ENCODE peak calls at places on chromosomes 2 and 18, in five cellular contexts. One of them, this sample, is unnamed. For H3K4me1, the result is how much of the 10 kb centered on the place peaks cover.

GRCh38 chr2:235639387-235639786 is 145.5 kb downstream of the AGAP1 start:
- DNase-seq in small intestine: no peak
- DNase-seq in neuronal stem cell: no peak
- DNase-seq in lower lobe of right lung: no peak
- DNase-seq in CD4-positive, CD25-positive, alpha-beta regulatory T cell: no peak
- DNase-seq in this sample: no peak

GRCh38 chr2:179862898-179863458 is 1.6 kb upstream of the ZNF385B start:
- DNase-seq in lower lobe of right lung: no peak
- DNase-seq in neuronal stem cell: no peak
- DNase-seq in small intestine: no peak
- DNase-seq in CD4-positive, CD25-positive, alpha-beta regulatory T cell: no peak
- DNase-seq in this sample: no peak

GRCh38 chr2:33836628-33837027 is 237.5 kb upstream of the FAM98A start:
- DNase-seq in lower lobe of right lung: no peak
- DNase-seq in CD4-positive, CD25-positive, alpha-beta regulatory T cell: no peak
- DNase-seq in neuronal stem cell: no peak
- DNase-seq in small intestine: no peak
- DNase-seq in this sample: no peak

GRCh38 chr2:56450083-56450482 is 266.3 kb downstream of the CCDC85A start:
- DNase-seq in lower lobe of right lung: no peak
- DNase-seq in small intestine: no peak
- DNase-seq in CD4-positive, CD25-positive, alpha-beta regulatory T cell: no peak
- DNase-seq in neuronal stem cell: no peak
- DNase-seq in this sample: no peak

GRCh38 chr2:222142027-222142426 is 156.8 kb downstream of the PAX3 start:
- DNase-seq in lower lobe of right lung: no peak
- DNase-seq in neuronal stem cell: no peak
- DNase-seq in small intestine: no peak
- DNase-seq in CD4-positive, CD25-positive, alpha-beta regulatory T cell: no peak
- DNase-seq in this sample: no peak

GRCh38 chr18:63578357-63578958 is 8.7 kb upstream of the SERPINB13 start:
- DNase-seq in neuronal stem cell: peak
- DNase-seq in CD4-positive, CD25-positive, alpha-beta regulatory T cell: no peak
- DNase-seq in lower lobe of right lung: no peak
- DNase-seq in small intestine: peak
- DNase-seq in this sample: peak

GRCh38 chr2:6913415-6914157 is 3.6 kb upstream of the RNF144A start:
- DNase-seq in lower lobe of right lung: no peak
- DNase-seq in CD4-positive, CD25-positive, alpha-beta regulatory T cell: peak
- DNase-seq in small intestine: no peak
- DNase-seq in neuronal stem cell: no peak
- DNase-seq in this sample: no peak

GRCh38 chr2:119338826-119339561 is 27.6 kb downstream of the C2orf76 start:
- DNase-seq in CD4-positive, CD25-positive, alpha-beta regulatory T cell: peak
- DNase-seq in lower lobe of right lung: peak
- DNase-seq in neuronal stem cell: no peak
- DNase-seq in small intestine: peak
- DNase-seq in this sample: no peak

GRCh38 chr2:159150208-159150607 is 136.3 kb downstream of the WDSUB1 start:
- DNase-seq in CD4-positive, CD25-positive, alpha-beta regulatory T cell: no peak
- DNase-seq in lower lobe of right lung: no peak
- DNase-seq in small intestine: no peak
- DNase-seq in neuronal stem cell: peak
- DNase-seq in this sample: no peak

GRCh38 chr18:39966275-39966674 is 1988.8 kb upstream of the PIK3C3 start:
- DNase-seq in CD4-positive, CD25-positive, alpha-beta regulatory T cell: no peak
- DNase-seq in neuronal stem cell: no peak
- DNase-seq in small intestine: no peak
- DNase-seq in lower lobe of right lung: no peak
- DNase-seq in this sample: no peak

GRCh38 chr2:135573620-135574019 is 42.3 kb downstream of the R3HDM1 start:
- DNase-seq in CD4-positive, CD25-positive, alpha-beta regulatory T cell: no peak
- DNase-seq in lower lobe of right lung: no peak
- DNase-seq in small intestine: no peak
- DNase-seq in neuronal stem cell: no peak
- DNase-seq in this sample: no peak

GRCh38 chr2:44135771-44136170 is 32.9 kb upstream of the PPM1B start:
- DNase-seq in neuronal stem cell: no peak
- DNase-seq in small intestine: no peak
- DNase-seq in lower lobe of right lung: no peak
- DNase-seq in CD4-positive, CD25-positive, alpha-beta regulatory T cell: no peak
- DNase-seq in this sample: no peak

GRCh38 chr2:148391324-148391723 is 253.2 kb upstream of the EPC2 start:
- DNase-seq in small intestine: no peak
- DNase-seq in CD4-positive, CD25-positive, alpha-beta regulatory T cell: no peak
- DNase-seq in neuronal stem cell: no peak
- DNase-seq in lower lobe of right lung: no peak
- DNase-seq in this sample: peak

GRCh38 chr2:100350661-100351185 is 28.4 kb upstream of the LONRF2 start:
- DNase-seq in small intestine: no peak
- DNase-seq in neuronal stem cell: no peak
- DNase-seq in CD4-positive, CD25-positive, alpha-beta regulatory T cell: no peak
- DNase-seq in lower lobe of right lung: no peak
- DNase-seq in this sample: no peak

GRCh38 chr2:225668606-225669266 is 269.2 kb downstream of the NYAP2 start:
- DNase-seq in neuronal stem cell: no peak
- DNase-seq in small intestine: peak
- DNase-seq in lower lobe of right lung: no peak
- DNase-seq in CD4-positive, CD25-positive, alpha-beta regulatory T cell: peak
- DNase-seq in this sample: peak

GRCh38 chr2:10392951-10393647 is 55.0 kb downstream of the ODC1 start:
- DNase-seq in CD4-positive, CD25-positive, alpha-beta regulatory T cell: no peak
- DNase-seq in neuronal stem cell: no peak
- DNase-seq in small intestine: peak
- DNase-seq in lower lobe of right lung: no peak
- DNase-seq in this sample: no peak

GRCh38 chr2:173972165-173972564 is 7.0 kb upstream of the SP3 start:
- DNase-seq in neuronal stem cell: no peak
- DNase-seq in CD4-positive, CD25-positive, alpha-beta regulatory T cell: no peak
- DNase-seq in small intestine: no peak
- DNase-seq in lower lobe of right lung: no peak
- DNase-seq in this sample: no peak

GRCh38 chr2:173264603-173265366 is 89.9 kb upstream of the CDCA7 start:
- DNase-seq in CD4-positive, CD25-positive, alpha-beta regulatory T cell: peak
- DNase-seq in lower lobe of right lung: peak
- DNase-seq in small intestine: peak
- DNase-seq in neuronal stem cell: no peak
- DNase-seq in this sample: no peak

GRCh38 chr2:19989681-19990415 is at the start of gene WDR35:
- DNase-seq in small intestine: peak
- DNase-seq in CD4-positive, CD25-positive, alpha-beta regulatory T cell: peak
- DNase-seq in neuronal stem cell: peak
- DNase-seq in lower lobe of right lung: peak
- DNase-seq in this sample: peak

GRCh38 chr2:20213651-20214565 is 11.0 kb downstream of the SDC1 start:
- DNase-seq in lower lobe of right lung: peak
- DNase-seq in small intestine: peak
- DNase-seq in CD4-positive, CD25-positive, alpha-beta regulatory T cell: no peak
- DNase-seq in neuronal stem cell: no peak
- DNase-seq in this sample: no peak

GRCh38 chr2:190340369-190340768 is 3.0 kb upstream of the INPP1 start:
- DNase-seq in small intestine: no peak
- DNase-seq in neuronal stem cell: peak
- DNase-seq in CD4-positive, CD25-positive, alpha-beta regulatory T cell: no peak
- DNase-seq in lower lobe of right lung: no peak
- DNase-seq in this sample: no peak

GRCh38 chr2:99256677-99257076 is 1.2 kb upstream of the LYG2 start:
- DNase-seq in small intestine: no peak
- DNase-seq in neuronal stem cell: no peak
- DNase-seq in CD4-positive, CD25-positive, alpha-beta regulatory T cell: no peak
- DNase-seq in lower lobe of right lung: no peak
- DNase-seq in this sample: no peak

GRCh38 chr2:200655918-200656580 is 70.2 kb downstream of the AOX1 start:
- DNase-seq in lower lobe of right lung: no peak
- DNase-seq in small intestine: no peak
- DNase-seq in neuronal stem cell: no peak
- DNase-seq in CD4-positive, CD25-positive, alpha-beta regulatory T cell: no peak
- DNase-seq in this sample: no peak

GRCh38 chr2:71327916-71328315 is 3.7 kb upstream of the ZNF638 start:
- DNase-seq in neuronal stem cell: no peak
- DNase-seq in CD4-positive, CD25-positive, alpha-beta regulatory T cell: no peak
- DNase-seq in lower lobe of right lung: no peak
- DNase-seq in small intestine: peak
- DNase-seq in this sample: no peak

GRCh38 chr2:100623033-100623715 is 60.4 kb downstream of the PDCL3 start:
- DNase-seq in small intestine: no peak
- DNase-seq in neuronal stem cell: no peak
- DNase-seq in lower lobe of right lung: no peak
- DNase-seq in CD4-positive, CD25-positive, alpha-beta regulatory T cell: no peak
- DNase-seq in this sample: no peak

GRCh38 chr2:204046145-204046544 is 109.6 kb downstream of the ICOS start:
- DNase-seq in neuronal stem cell: no peak
- DNase-seq in CD4-positive, CD25-positive, alpha-beta regulatory T cell: no peak
- DNase-seq in lower lobe of right lung: no peak
- DNase-seq in small intestine: no peak
- DNase-seq in this sample: no peak

GRCh38 chr2:162297925-162298552 is 20.4 kb downstream of the IFIH1 start:
- DNase-seq in small intestine: peak
- DNase-seq in CD4-positive, CD25-positive, alpha-beta regulatory T cell: peak
- DNase-seq in lower lobe of right lung: no peak
- DNase-seq in neuronal stem cell: peak
- DNase-seq in this sample: peak

GRCh38 chr2:218008060-218009040 is 5.6 kb upstream of the TNS1 start:
- DNase-seq in small intestine: no peak
- DNase-seq in neuronal stem cell: no peak
- DNase-seq in CD4-positive, CD25-positive, alpha-beta regulatory T cell: no peak
- DNase-seq in lower lobe of right lung: no peak
- DNase-seq in this sample: peak

GRCh38 chr2:7430869-7431641 is 513.8 kb downstream of the RNF144A start:
- DNase-seq in lower lobe of right lung: peak
- DNase-seq in small intestine: peak
- DNase-seq in neuronal stem cell: peak
- DNase-seq in CD4-positive, CD25-positive, alpha-beta regulatory T cell: no peak
- DNase-seq in this sample: peak

GRCh38 chr2:119225926-119226325 is 2.3 kb downstream of the STEAP3 start:
- DNase-seq in lower lobe of right lung: no peak
- DNase-seq in CD4-positive, CD25-positive, alpha-beta regulatory T cell: no peak
- DNase-seq in neuronal stem cell: no peak
- DNase-seq in small intestine: no peak
- DNase-seq in this sample: no peak

DNA sequence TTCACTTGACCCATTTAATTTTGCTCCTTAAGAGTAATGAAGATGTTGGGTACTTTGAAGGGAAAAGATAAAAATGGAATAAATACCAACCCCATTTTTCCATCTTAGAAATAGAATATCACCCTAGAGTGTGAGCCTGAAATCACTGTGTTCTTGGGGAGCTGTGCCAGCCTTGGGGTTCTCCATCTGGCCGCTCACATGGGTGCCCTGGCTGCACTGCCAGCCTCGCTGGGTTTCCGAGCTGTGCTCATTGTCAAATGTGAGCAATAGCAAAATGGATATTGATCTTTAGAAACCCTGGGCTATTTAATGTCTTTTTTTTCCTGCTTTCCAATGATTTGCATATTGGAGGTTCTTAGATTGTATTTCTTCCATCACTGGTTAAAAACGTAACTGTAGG is 9.3 kb downstream of the APCDD1 start:
- DNase-seq in CD4-positive, CD25-positive, alpha-beta regulatory T cell: no peak
- DNase-seq in small intestine: no peak
- DNase-seq in neuronal stem cell: no peak
- DNase-seq in lower lobe of right lung: no peak
- DNase-seq in this sample: no peak
- H3K4me3 ChIP-seq in CD4-positive, CD25-positive, alpha-beta regulatory T cell: no peak
- H3K4me3 ChIP-seq in small intestine: no peak
- H3K4me3 ChIP-seq in neuronal stem cell: no peak
- H3K4me3 ChIP-seq in lower lobe of right lung: no peak
- H3K4me3 ChIP-seq in this sample: no peak

GRCh38 chr18:55464581-55464980 is 123.4 kb downstream of the TCF4 start:
- DNase-seq in neuronal stem cell: no peak
- DNase-seq in small intestine: no peak
- DNase-seq in CD4-positive, CD25-positive, alpha-beta regulatory T cell: no peak
- DNase-seq in lower lobe of right lung: no peak
- DNase-seq in this sample: peak
- H3K4me1 ChIP-seq in neuronal stem cell: under half
- H3K4me1 ChIP-seq in small intestine: under half
- H3K4me1 ChIP-seq in CD4-positive, CD25-positive, alpha-beta regulatory T cell: under half
- H3K4me1 ChIP-seq in lower lobe of right lung: under half
- H3K4me1 ChIP-seq in this sample: under half

GRCh38 chr2:227848146-227848545 is 23.3 kb upstream of the DAW1 start:
- DNase-seq in lower lobe of right lung: no peak
- DNase-seq in CD4-positive, CD25-positive, alpha-beta regulatory T cell: no peak
- DNase-seq in neuronal stem cell: no peak
- DNase-seq in small intestine: no peak
- DNase-seq in this sample: no peak
- H3K27ac ChIP-seq in lower lobe of right lung: peak
- H3K27ac ChIP-seq in CD4-positive, CD25-positive, alpha-beta regulatory T cell: peak
- H3K27ac ChIP-seq in neuronal stem cell: no peak
- H3K27ac ChIP-seq in small intestine: no peak
- H3K27ac ChIP-seq in this sample: no peak

GRCh38 chr2:39431592-39432316 is 5.3 kb downstream of the MAP4K3 start:
- DNase-seq in neuronal stem cell: no peak
- DNase-seq in lower lobe of right lung: no peak
- DNase-seq in CD4-positive, CD25-positive, alpha-beta regulatory T cell: peak
- DNase-seq in small intestine: no peak
- DNase-seq in this sample: peak
- H3K4me3 ChIP-seq in neuronal stem cell: no peak
- H3K4me3 ChIP-seq in lower lobe of right lung: no peak
- H3K4me3 ChIP-seq in CD4-positive, CD25-positive, alpha-beta regulatory T cell: no peak
- H3K4me3 ChIP-seq in small intestine: no peak
- H3K4me3 ChIP-seq in this sample: no peak

DNA sequence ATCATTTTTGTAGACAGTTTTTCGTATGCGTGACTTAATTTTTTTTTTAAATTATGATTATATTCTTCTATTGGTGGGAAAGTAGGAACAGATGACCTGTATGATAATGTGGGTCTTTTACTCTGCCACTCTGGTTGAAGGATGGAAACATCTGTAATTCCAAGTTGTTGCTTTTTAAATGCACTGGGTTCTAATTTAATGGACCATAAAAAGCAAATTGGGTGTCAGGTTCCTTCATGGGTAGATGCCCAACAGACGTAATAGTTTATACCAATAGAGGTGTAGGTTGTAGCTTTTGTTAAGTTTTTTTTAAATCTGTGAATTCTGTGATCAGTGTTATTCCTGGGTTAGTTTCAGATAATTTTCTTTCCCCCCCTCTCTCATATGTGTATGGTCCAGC is 117.6 kb downstream of the MAP4K4 start:
- DNase-seq in neuronal stem cell: no peak
- DNase-seq in lower lobe of right lung: no peak
- DNase-seq in small intestine: no peak
- DNase-seq in CD4-positive, CD25-positive, alpha-beta regulatory T cell: no peak
- DNase-seq in this sample: no peak
- H3K4me1 ChIP-seq in neuronal stem cell: under half
- H3K4me1 ChIP-seq in lower lobe of right lung: under half
- H3K4me1 ChIP-seq in small intestine: under half
- H3K4me1 ChIP-seq in CD4-positive, CD25-positive, alpha-beta regulatory T cell: under half
- H3K4me1 ChIP-seq in this sample: under half

GRCh38 chr18:76363451-76364120 is 131.5 kb downstream of the ZNF516 start:
- DNase-seq in neuronal stem cell: no peak
- DNase-seq in lower lobe of right lung: no peak
- DNase-seq in small intestine: no peak
- DNase-seq in CD4-positive, CD25-positive, alpha-beta regulatory T cell: no peak
- DNase-seq in this sample: peak
- H3K27ac ChIP-seq in neuronal stem cell: no peak
- H3K27ac ChIP-seq in lower lobe of right lung: no peak
- H3K27ac ChIP-seq in small intestine: no peak
- H3K27ac ChIP-seq in CD4-positive, CD25-positive, alpha-beta regulatory T cell: no peak
- H3K27ac ChIP-seq in this sample: no peak